ENCODE peak calls at places on chromosome 21, in eight cellular contexts. O is vagina; K is choroid plexus epithelial cell; U is nephron progenitor cell; X is RWPE1; A is M059J; S is activated naive CD8-positive, alpha-beta T cell treated with anti-CD3 and anti-CD28 coated beads, Interleukin-2, amount 10 ng/mL, durations not matched to agents 7 days and 5 days; C is breast epithelium. T is an unnamed sample.

GRCh38 chr21:33286600-33287456 is 20.7 kb downstream of the IL10RB start:
- DNase-seq in A (peak; percentile 87), S (no peak), U (no peak), C (no peak), O (no peak), X (peak; percentile 35), K (peak; percentile 82), T (peak; percentile 74)

GRCh38 chr21:43861716-43862115 is 3.3 kb upstream of the AGPAT3 start:
- DNase-seq in S (no peak), K (no peak), X (no peak), A (no peak), U (no peak), C (no peak), O (no peak), T (no peak)

GRCh38 chr21:37219766-37220432 is 47.2 kb downstream of the VPS26C start:
- DNase-seq in X (no peak), K (peak; percentile 19), U (no peak), S (no peak), O (no peak), A (no peak), C (no peak), T (peak; percentile 8)

GRCh38 chr21:17834639-17835354 is 15.6 kb upstream of the C21orf91 start:
- DNase-seq in U (no peak), S (no peak), K (no peak), X (no peak), C (no peak), A (no peak), O (no peak), T (no peak)

GRCh38 chr21:35386491-35387079 is 337.5 kb upstream of the RUNX1 start:
- DNase-seq in X (no peak), U (no peak), C (no peak), K (no peak), A (peak; percentile 25), O (no peak), S (no peak), T (no peak)

GRCh38 chr21:43368685-43369084 is 58.2 kb downstream of the SIK1 start:
- DNase-seq in C (no peak), S (no peak), O (no peak), K (no peak), X (no peak), U (no peak), A (no peak), T (no peak)

GRCh38 chr21:45479691-45480675 is 62.3 kb downstream of the SLC19A1 start:
- DNase-seq in A (no peak), U (no peak), C (no peak), O (no peak), S (peak; percentile 59), K (no peak), X (no peak), T (no peak)

GRCh38 chr21:39384674-39385298 is 35.9 kb upstream of the HMGN1 start:
- DNase-seq in A (peak; percentile 77), S (no peak), C (no peak), K (peak; percentile 18), U (no peak), O (no peak), X (no peak), T (peak; percentile 63)

GRCh38 chr21:35779690-35780570 is 280.4 kb downstream of the SETD4 start:
- DNase-seq in U (no peak), O (no peak), X (peak; percentile 73), K (peak; percentile 58), A (peak; percentile 99), C (peak; percentile 32), S (no peak), T (peak; percentile 95)

GRCh38 chr21:35828161-35828560 is 232.2 kb downstream of the SETD4 start:
- DNase-seq in C (no peak), U (no peak), A (no peak), K (no peak), S (no peak), X (no peak), O (no peak), T (no peak)

GRCh38 chr21:45923146-45923545 is 58.4 kb upstream of the COL6A1 start:
- DNase-seq in K (peak; percentile 86), A (peak; percentile 59), C (peak; percentile 59), X (peak; percentile 41), S (peak; percentile 44), O (no peak), U (peak; percentile 79), T (peak; percentile 60)